ENCODE peak calls at places on chromosomes 16 and 17, in five cellular contexts. G, P, V, L and Z are unnamed samples.

GRCh38 chr17:1762906-1763829 is 1.3 kb downstream of the SERPINF1 start:
- DNase-seq in G (peak; percentile 79), P (no peak), V (peak; percentile 92), L (peak; percentile 99), Z (no peak)

GRCh38 chr17:76906463-76906862 is 38.3 kb downstream of the MGAT5B start:
- DNase-seq in G (no peak), P (no peak), V (no peak), L (no peak), Z (no peak)

GRCh38 chr17:76935331-76935730 is 67.1 kb downstream of the MGAT5B start:
- DNase-seq in G (no peak), P (no peak), V (no peak), L (no peak), Z (no peak)

GRCh38 chr17:50484341-50485155 is 5.9 kb downstream of the RSAD1 start:
- DNase-seq in G (no peak), P (no peak), V (no peak), L (no peak), Z (no peak)

GRCh38 chr16:847681-848445 is 47.3 kb upstream of the GNG13 start:
- DNase-seq in G (no peak), P (no peak), V (no peak), L (no peak), Z (no peak)

GRCh38 chr16:30028438-30029093 is 2.5 kb downstream of the TLCD3B start:
- DNase-seq in G (peak; percentile 60), P (no peak), V (no peak), L (no peak), Z (no peak)

GRCh38 chr16:12238598-12238997 is 262.1 kb downstream of the SNX29 start:
- DNase-seq in G (no peak), P (no peak), V (no peak), L (no peak), Z (no peak)

GRCh38 chr17:41785876-41786226 is 660 bp downstream of the JUP start:
- DNase-seq in G (peak; percentile 81), P (no peak), V (no peak), L (no peak), Z (no peak)

GRCh38 chr17:72614871-72615626 is 477.4 kb downstream of the SLC39A11 start:
- DNase-seq in G (no peak), P (no peak), V (no peak), L (peak; percentile 98), Z (no peak)

GRCh38 chr17:73192219-73192893 is 499 bp upstream of the COG1 start:
- DNase-seq in G (peak; percentile 80), P (no peak), V (peak; percentile 92), L (peak; percentile 71), Z (peak; percentile 84)

GRCh38 chr17:65558683-65559311 is 2.7 kb downstream of the AXIN2 start:
- DNase-seq in G (no peak), P (no peak), V (peak; percentile 64), L (no peak), Z (no peak)
- TF ChIP-seq FOXM1 in G (no peak), P (no peak), V (no peak), L (no peak), Z (no peak)

GRCh38 chr16:89621136-89621697 is 7.8 kb downstream of the DPEP1 start:
- DNase-seq in G (no peak), P (no peak), V (no peak), L (no peak), Z (no peak)
- TF ChIP-seq FOXM1 in G (no peak), P (no peak), V (no peak), L (no peak), Z (no peak)

DNA sequence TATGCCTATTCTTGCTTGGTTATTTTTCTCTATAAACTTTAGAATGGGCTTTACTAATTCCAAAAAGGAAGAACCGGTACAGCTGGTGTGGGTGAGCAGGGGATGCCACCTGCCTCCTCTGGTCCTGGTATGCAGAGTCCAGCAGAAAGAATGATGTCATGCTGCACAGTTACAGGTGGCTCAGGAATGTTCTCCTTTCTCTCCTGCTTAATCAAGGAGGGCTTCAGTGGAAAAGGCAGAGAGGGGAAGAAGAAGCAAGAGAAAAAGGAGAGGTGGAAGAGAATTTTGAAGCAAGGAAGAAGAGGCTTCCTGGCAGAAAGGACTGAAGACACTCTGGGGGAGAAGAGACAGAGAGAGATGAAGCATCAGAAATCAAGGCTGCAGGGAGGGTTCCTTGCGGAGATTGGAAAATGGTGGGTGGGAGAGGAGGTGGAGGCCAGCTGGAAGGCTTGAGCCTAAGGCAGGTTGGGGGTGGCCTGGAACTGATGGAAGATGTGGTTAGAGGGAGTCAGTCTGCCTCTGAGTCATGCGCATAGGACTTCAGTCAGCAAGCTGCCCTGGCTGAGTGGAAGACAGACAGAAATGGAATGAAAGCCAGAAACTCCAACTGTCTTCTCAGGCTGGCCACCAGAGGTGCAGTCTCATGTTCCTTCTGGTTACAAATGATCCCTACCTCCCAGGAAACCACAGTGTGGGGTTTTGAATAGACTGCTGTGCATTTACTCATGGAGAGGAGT is 64.6 kb upstream of the CRHR1 start:
- DNase-seq in G (peak; percentile 39), P (no peak), V (no peak), L (peak; percentile 41), Z (peak; percentile 60)
- TF ChIP-seq FOXM1 in G (no peak), P (no peak), V (no peak), L (no peak), Z (no peak)

GRCh38 chr16:15643453-15644305 is 725 bp upstream of the MARF1 start:
- DNase-seq in G (peak; percentile 69), P (no peak), V (peak; percentile 65), L (peak; percentile 84), Z (peak; percentile 46)

GRCh38 chr16:15642557-15643452 is at the start of gene MARF1:
- DNase-seq in G (peak; percentile 98), P (peak; percentile 78), V (peak; percentile 94), L (peak; percentile 96), Z (peak; percentile 88)

GRCh38 chr16:15647615-15648014 is 2.4 kb upstream of the NDE1 start:
- DNase-seq in G (no peak), P (no peak), V (no peak), L (no peak), Z (no peak)

GRCh38 chr16:15641753-15642556 is 999 bp downstream of the MARF1 start:
- DNase-seq in G (peak; percentile 38), P (no peak), V (no peak), L (no peak), Z (no peak)

GRCh38 chr16:15644306-15644961 is 1.5 kb upstream of the MARF1 start:
- DNase-seq in G (peak; percentile 45), P (no peak), V (peak; percentile 17), L (peak; percentile 87), Z (no peak)
- TF ChIP-seq FOXM1 in G (no peak), P (no peak), V (no peak), L (no peak), Z (no peak)

GRCh38 chr16:73993878-73994277 is 302.7 kb upstream of the PSMD7 start:
- DNase-seq in G (no peak), P (no peak), V (no peak), L (no peak), Z (no peak)

GRCh38 chr16:73997340-73997711 is 299.3 kb upstream of the PSMD7 start:
- DNase-seq in G (no peak), P (no peak), V (no peak), L (no peak), Z (no peak)

DNA sequence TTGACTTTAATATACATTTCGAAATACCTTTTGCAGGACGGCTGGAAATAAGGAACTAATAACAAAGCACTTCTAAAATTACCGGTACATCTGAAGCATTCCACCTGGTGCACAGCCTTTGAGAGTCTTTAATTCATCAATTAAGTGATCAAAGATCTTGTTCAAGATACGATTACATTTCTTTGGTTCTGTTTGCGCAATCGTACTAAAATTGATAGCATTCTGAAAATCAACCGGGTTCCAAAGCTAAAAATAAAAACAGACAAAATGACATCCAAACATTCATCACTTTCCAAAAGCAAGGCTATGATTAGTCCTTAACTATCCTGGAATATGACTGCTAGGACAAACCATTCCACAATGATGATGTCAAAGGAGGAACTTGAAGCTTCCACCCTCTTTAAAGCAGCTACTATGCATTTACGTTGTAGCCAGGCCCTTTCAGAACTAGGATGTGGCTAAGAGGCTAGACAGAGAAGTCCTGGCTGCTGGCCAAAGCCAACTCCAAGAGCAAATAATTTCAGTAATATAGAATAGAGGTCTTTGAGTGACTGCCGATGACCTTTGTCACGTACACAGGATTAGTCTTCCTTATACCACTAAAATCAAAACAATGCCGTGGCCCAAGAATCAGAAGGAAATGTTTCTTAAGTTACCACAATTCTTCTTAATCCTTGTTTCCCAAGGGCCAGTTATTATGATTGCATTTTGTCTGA is 299.8 kb upstream of the PSMD7 start:
- DNase-seq in G (no peak), P (no peak), V (no peak), L (peak; percentile 77), Z (no peak)
- TF ChIP-seq FOXM1 in G (no peak), P (no peak), V (no peak), L (no peak), Z (no peak)

GRCh38 chr16:58629681-58630640 is at the start of gene CNOT1:
- DNase-seq in G (peak; percentile 98), P (peak; percentile 97), V (peak; percentile 95), L (peak; percentile 100), Z (peak; percentile 93)

GRCh38 chr16:58634265-58634802 is 4.7 kb upstream of the CNOT1 start:
- DNase-seq in G (no peak), P (no peak), V (no peak), L (peak; percentile 91), Z (no peak)

DNA sequence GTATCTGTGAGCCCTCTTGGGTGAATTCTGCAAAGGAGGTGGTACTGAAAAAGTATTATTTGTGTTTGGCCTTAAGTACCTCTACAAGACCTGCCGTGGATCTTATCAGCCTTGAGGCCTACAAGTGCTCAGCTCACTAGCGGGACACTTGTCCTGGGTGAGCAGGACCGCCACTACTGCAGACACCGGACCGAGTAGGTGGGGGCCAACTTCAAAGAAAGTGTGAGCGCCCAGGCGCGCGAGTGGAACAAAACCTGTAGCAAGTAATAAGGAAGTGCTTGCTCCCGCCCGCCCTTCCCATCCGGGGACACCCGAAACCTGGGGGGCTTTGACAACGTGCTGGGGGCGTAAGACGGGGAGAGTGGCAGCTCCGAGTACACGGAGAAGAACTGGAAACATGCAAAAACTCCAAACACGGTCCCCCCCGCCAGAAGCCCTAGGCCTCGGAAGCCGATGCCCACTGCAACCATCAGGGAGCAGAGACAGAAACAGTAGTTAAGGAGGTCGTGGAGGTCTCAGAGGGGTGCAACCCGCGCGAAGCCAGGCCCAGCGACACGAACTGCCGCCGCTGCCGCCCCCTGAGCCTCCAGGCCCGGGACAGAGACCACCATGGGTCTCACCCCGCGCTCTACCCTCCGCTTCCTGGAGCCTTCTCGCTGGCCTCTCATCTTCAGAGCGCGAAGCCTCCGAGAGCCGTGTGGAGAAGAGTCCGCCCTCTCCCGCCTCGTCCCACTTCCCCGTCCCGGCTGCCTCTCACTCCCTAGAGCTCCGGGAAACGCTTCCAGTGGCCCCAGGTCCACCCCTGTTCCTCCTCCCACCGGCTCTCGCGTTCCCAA is 563 bp downstream of the CNOT1 start:
- DNase-seq in G (peak; percentile 83), P (peak; percentile 17), V (no peak), L (peak; percentile 55), Z (peak; percentile 21)
- TF ChIP-seq FOXM1 in G (no peak), P (no peak), V (no peak), L (no peak), Z (no peak)

DNA sequence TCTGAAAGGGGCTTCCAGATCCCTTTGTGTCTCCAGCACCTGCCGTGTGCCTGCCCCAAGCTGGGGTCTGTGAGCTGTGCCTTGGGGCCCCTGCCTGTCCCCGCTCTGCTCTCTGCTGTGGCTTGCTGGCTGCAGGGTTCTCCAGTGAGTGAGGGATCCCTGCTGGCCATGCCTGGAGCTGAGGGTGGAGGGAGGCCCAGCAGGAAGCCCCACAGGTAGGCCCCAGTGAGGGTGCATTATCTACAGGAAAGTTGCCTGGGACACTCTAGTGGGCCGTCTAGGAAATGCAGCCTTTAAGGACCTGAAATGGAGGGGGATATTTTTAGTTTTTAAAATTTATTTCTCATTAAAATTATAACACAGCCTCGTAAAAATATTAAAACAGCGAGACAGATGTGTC is 50.9 kb downstream of the JPH3 start:
- DNase-seq in G (peak; percentile 49), P (no peak), V (peak; percentile 66), L (peak; percentile 38), Z (peak; percentile 49)
- TF ChIP-seq FOXM1 in G (no peak), P (no peak), V (no peak), L (no peak), Z (no peak)